ENCODE peak calls at places on chromosomes 13 and 19, in four cellular contexts. P is MG63; R is heart right ventricle; C is CD8-positive, alpha-beta memory T cell. F is an unnamed sample. For H3K36me3, the result is how much of the 10 kb centered on the place peaks cover.

GRCh38 chr13:85608255-85608829 is 190.9 kb downstream of the SLITRK6 start:
- DNase-seq in C (no peak), R (no peak), P (no peak), F (no peak)

GRCh38 chr13:29955137-29955650 is 104.8 kb upstream of the UBL3 start:
- DNase-seq in R (no peak), P (no peak), C (no peak), F (no peak)

GRCh38 chr13:102721800-102722231 is 27.0 kb upstream of the METTL21C start:
- DNase-seq in C (peak), R (no peak), P (peak), F (no peak)

GRCh38 chr19:5985098-5985783 is 7.3 kb upstream of the RANBP3 start:
- DNase-seq in C (no peak), R (no peak), P (peak), F (no peak)

GRCh38 chr13:40189426-40189825 is 477.0 kb downstream of the FOXO1 start:
- DNase-seq in C (peak), P (no peak), R (no peak), F (no peak)

GRCh38 chr19:1412323-1412923 is 5.0 kb downstream of the DAZAP1 start:
- DNase-seq in P (no peak), R (no peak), C (no peak), F (no peak)

GRCh38 chr19:58157045-58157728 is 6.6 kb upstream of the ZNF329 start:
- DNase-seq in R (no peak), C (no peak), P (no peak), F (no peak)

GRCh38 chr19:21604351-21604926 is 99.0 kb downstream of the ZNF429 start:
- DNase-seq in C (peak), P (peak), R (no peak), F (no peak)

GRCh38 chr19:38387550-38388309 is at the start of gene GGN:
- DNase-seq in P (peak), R (peak), C (peak), F (peak)

DNA sequence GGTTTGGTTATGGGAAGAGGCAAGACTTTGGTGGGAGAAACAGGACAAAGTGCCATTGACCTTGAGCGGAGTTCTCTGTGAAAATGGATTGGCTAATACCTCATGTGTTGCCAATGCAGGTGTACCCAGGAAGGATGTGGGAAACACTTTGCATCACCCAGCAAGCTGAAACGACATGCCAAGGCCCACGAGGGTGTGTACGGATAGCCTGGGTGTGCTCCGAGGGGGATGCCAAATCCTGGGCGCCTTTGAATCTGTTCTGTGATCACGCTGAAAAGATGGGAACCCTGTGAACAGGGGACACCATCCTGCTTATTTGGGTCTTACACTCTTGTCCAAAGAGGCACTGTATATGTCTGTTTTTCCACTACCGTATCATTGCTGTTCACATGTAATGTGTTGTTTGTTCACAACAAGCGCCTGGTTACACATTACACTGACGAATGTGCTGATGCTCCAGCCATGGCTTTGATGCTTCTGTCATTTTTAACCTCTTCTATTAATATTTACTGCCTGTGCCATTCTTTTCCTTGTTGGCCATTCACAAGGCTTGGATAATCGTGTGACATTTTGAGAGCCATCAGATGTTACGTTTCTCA is 8.3 kb downstream of the GTF3A start:
- DNase-seq in R (no peak), C (peak), P (no peak), F (no peak)
- H3K36me3 ChIP-seq in R (under half), C (half or more), P (half or more), F (half or more)

DNA sequence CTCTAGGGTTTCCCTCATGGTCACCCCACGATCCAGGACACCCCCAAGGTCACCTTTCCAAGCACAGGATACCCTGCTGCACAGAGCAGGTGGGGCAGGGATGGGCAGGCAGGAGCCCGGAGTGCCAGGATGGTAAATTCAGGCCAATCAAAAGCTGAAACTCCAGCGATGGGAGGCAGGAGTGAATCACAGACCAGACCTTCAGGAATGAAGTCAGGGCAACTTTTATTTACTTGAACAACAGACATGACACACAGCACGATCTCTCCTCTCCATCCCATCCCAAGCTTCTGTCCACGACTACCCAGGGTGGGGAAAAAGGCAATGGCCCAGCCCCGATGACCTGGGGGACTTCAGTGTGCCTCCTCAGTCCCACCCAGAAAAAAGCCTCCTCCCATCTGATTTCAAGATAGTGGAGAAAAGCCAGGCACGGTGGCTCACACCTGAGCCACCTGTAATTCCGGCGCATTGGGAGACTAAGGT is 39.1 kb downstream of the ZSWIM4 start:
- DNase-seq in P (peak), C (peak), R (no peak), F (no peak)
- H3K36me3 ChIP-seq in P (half or more), C (under half), R (under half), F (under half)

GRCh38 chr19:32372726-32373613 is 27.6 kb downstream of the ZNF507 start:
- DNase-seq in P (peak), C (no peak), R (no peak), F (no peak)
- H3K36me3 ChIP-seq in P (half or more), C (under half), R (under half), F (under half)

GRCh38 chr19:34213283-34213682 is 41.0 kb downstream of the LSM14A start:
- DNase-seq in C (no peak), P (no peak), R (no peak), F (no peak)

GRCh38 chr19:34217952-34218817 is 36.2 kb upstream of the GARRE1 start:
- DNase-seq in R (no peak), P (peak), C (peak), F (peak)

GRCh38 chr19:34215006-34215665 is 39.2 kb upstream of the GARRE1 start:
- DNase-seq in P (no peak), R (no peak), C (no peak), F (no peak)

GRCh38 chr19:34215666-34216038 is 38.7 kb upstream of the GARRE1 start:
- DNase-seq in P (no peak), C (no peak), R (no peak), F (no peak)

DNA sequence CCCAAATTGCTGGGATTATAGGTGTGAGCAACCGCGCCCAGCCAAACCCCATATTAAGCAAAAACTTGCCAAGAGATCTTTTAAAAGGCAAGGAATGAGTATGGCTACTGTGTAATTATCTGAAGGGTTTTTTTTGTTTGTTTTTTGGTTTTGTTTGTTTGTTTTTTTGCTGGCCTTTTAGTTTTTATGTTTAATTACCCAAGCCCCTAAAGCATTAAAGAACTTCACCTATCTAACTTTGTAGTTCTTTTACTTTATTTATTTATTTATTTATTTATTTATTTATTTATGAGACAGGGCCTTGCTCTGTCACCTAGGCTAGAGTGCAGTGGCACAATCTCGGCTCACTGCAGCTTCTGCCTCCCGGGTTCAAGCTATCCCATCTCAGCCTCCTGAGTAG is 40.3 kb upstream of the GARRE1 start:
- DNase-seq in P (no peak), C (no peak), R (no peak), F (no peak)
- H3K36me3 ChIP-seq in P (half or more), C (under half), R (under half), F (under half)

GRCh38 chr13:113258655-113259054 is 38.4 kb upstream of the LAMP1 start:
- DNase-seq in P (no peak), C (no peak), R (no peak), F (no peak)
- H3K36me3 ChIP-seq in P (half or more), C (under half), R (half or more), F (half or more)

DNA sequence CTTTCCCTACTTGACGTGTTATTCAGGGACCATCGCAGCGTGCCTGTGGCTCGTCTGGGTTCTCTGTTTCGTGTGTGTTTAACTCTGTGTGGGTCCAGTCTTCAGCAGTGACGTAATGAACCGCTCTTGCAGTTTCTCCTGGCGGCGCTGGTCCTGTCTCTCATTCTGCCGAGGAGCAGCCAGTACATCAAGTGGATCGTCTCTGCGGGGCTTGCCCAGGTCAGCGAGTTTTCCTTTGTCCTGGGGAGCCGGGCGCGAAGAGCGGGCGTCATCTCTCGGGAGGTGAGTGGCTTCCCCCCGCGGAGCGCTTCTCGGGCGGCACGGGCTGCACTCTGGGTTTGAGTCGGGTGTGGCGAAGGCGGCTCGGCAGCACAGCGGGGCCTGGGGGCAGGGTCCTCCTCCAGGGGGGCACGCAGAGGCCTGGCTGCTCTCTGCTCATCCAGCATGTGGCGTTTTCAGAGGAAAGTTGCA is 36.3 kb upstream of the TFDP1 start:
- DNase-seq in C (no peak), R (no peak), P (no peak), F (no peak)
- H3K36me3 ChIP-seq in C (under half), R (under half), P (under half), F (under half)

DNA sequence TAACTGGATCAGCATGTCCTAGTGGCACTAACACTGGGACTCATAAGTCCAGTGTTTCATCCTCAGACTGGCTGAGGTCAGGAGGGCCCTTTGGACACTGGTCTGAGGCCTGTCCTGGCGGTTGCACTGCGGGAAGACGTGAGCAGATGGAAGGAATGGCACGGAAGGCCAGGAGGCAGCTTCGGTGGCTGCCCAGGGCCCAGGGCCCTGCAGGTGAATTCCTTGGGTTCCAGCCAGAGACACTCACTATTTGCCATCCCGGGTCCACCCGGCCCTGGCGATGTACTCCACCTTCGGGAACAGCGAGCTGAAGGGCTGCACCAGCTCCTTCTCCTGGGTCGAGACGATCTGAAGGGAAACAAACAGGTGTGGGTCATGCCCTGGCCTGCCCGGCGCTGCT is 26.3 kb downstream of the DPP9 start:
- DNase-seq in R (no peak), P (no peak), C (no peak), F (no peak)
- H3K36me3 ChIP-seq in R (under half), P (under half), C (half or more), F (under half)

GRCh38 chr19:16209266-16209665 is 11.6 kb downstream of the AP1M1 start:
- DNase-seq in P (no peak), R (no peak), C (no peak), F (no peak)

GRCh38 chr19:16208847-16209246 is 11.1 kb downstream of the AP1M1 start:
- DNase-seq in C (no peak), R (no peak), P (no peak), F (no peak)

GRCh38 chr19:16207490-16208025 is 9.8 kb downstream of the AP1M1 start:
- DNase-seq in C (no peak), R (no peak), P (no peak), F (no peak)

GRCh38 chr19:16208064-16208759 is 10.5 kb downstream of the AP1M1 start:
- DNase-seq in P (no peak), R (no peak), C (no peak), F (no peak)

DNA sequence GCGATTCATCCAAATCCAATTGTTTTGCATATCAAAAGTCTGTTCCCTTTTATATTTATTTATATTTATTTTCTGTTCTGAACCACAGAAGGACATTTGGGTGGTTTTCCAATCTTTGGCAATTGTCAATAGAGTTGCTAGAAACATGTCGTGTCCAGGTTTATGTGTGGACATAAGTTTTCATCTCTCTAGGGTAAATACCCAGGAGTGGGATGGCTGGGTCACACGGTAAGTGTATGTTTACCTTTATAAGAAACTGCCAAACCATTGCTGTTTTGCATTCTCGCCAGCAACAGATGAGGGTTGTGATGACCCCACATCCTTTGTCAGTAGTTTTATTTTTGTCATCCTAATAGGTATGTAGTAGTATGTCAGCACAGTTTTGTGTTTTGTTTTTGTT is 12.5 kb downstream of the AP1M1 start:
- DNase-seq in R (no peak), P (no peak), C (no peak), F (no peak)
- H3K36me3 ChIP-seq in R (under half), P (half or more), C (under half), F (under half)

GRCh38 chr19:39419003-39419402 is 6.5 kb downstream of the PLEKHG2 start:
- DNase-seq in R (no peak), P (no peak), C (no peak), F (no peak)
- H3K36me3 ChIP-seq in R (under half), P (under half), C (under half), F (half or more)

GRCh38 chr19:42289556-42290041 is 12.3 kb upstream of the PRR19 start:
- DNase-seq in R (no peak), P (no peak), C (no peak), F (no peak)
- H3K36me3 ChIP-seq in R (under half), P (half or more), C (under half), F (half or more)

F was measured in A673.